ENCODE peak calls at places on chromosomes 11 and 22, in five cellular contexts. One of them, this sample, is unnamed.

GRCh38 chr11:131498631-131499053 is 128.2 kb downstream of the NTM start:
- DNase-seq in cardiac muscle cell: no peak
- DNase-seq in HCT116: no peak
- DNase-seq in HFF-Myc: no peak
- DNase-seq in NB4: no peak
- DNase-seq in this sample: no peak

GRCh38 chr11:48261600-48261999 is 2.1 kb upstream of the OR4X1 start:
- DNase-seq in cardiac muscle cell: no peak
- DNase-seq in HCT116: no peak
- DNase-seq in HFF-Myc: no peak
- DNase-seq in NB4: no peak
- DNase-seq in this sample: no peak

GRCh38 chr11:129224538-129224937 is 32.4 kb upstream of the ARHGAP32 start:
- DNase-seq in cardiac muscle cell: no peak
- DNase-seq in HCT116: no peak
- DNase-seq in HFF-Myc: no peak
- DNase-seq in NB4: no peak
- DNase-seq in this sample: no peak

GRCh38 chr22:48089601-48090331 is 1327.3 kb downstream of the TBC1D22A start:
- DNase-seq in cardiac muscle cell: no peak
- DNase-seq in HCT116: no peak
- DNase-seq in HFF-Myc: no peak
- DNase-seq in NB4: peak
- DNase-seq in this sample: peak

GRCh38 chr11:110356769-110357671 is 60.6 kb upstream of the RDX start:
- DNase-seq in cardiac muscle cell: no peak
- DNase-seq in HCT116: peak
- DNase-seq in HFF-Myc: no peak
- DNase-seq in NB4: no peak
- DNase-seq in this sample: no peak

GRCh38 chr11:76135491-76135890 is 70.8 kb downstream of the WNT11 start:
- DNase-seq in cardiac muscle cell: no peak
- DNase-seq in HCT116: no peak
- DNase-seq in HFF-Myc: no peak
- DNase-seq in NB4: no peak
- DNase-seq in this sample: peak

GRCh38 chr22:19764636-19765476 is 4.3 kb downstream of the TBX1 start:
- DNase-seq in cardiac muscle cell: no peak
- DNase-seq in HCT116: no peak
- DNase-seq in HFF-Myc: no peak
- DNase-seq in NB4: no peak
- DNase-seq in this sample: no peak

GRCh38 chr11:35786188-35786587 is 123.6 kb downstream of the TRIM44 start:
- DNase-seq in cardiac muscle cell: no peak
- DNase-seq in HCT116: no peak
- DNase-seq in HFF-Myc: no peak
- DNase-seq in NB4: no peak
- DNase-seq in this sample: no peak

GRCh38 chr11:88174627-88175003 is 628 bp downstream of the RAB38 start:
- DNase-seq in cardiac muscle cell: no peak
- DNase-seq in HCT116: peak
- DNase-seq in HFF-Myc: peak
- DNase-seq in NB4: peak
- DNase-seq in this sample: peak

GRCh38 chr11:123020968-123021367 is 39.3 kb upstream of the BSX start:
- DNase-seq in cardiac muscle cell: peak
- DNase-seq in HCT116: peak
- DNase-seq in HFF-Myc: peak
- DNase-seq in NB4: peak
- DNase-seq in this sample: peak

GRCh38 chr11:126318642-126319373 is 14.9 kb downstream of the DCPS start:
- DNase-seq in cardiac muscle cell: no peak
- DNase-seq in HCT116: no peak
- DNase-seq in HFF-Myc: peak
- DNase-seq in NB4: peak
- DNase-seq in this sample: no peak

GRCh38 chr11:9604134-9604533 is 30.7 kb downstream of the WEE1 start:
- DNase-seq in cardiac muscle cell: no peak
- DNase-seq in HCT116: no peak
- DNase-seq in HFF-Myc: no peak
- DNase-seq in NB4: no peak
- DNase-seq in this sample: peak

GRCh38 chr11:92245700-92246270 is 21.2 kb downstream of the FAT3 start:
- DNase-seq in cardiac muscle cell: no peak
- DNase-seq in HCT116: no peak
- DNase-seq in HFF-Myc: no peak
- DNase-seq in NB4: no peak
- DNase-seq in this sample: no peak

GRCh38 chr11:12280838-12281565 is 96.4 kb upstream of the PARVA start:
- DNase-seq in cardiac muscle cell: no peak
- DNase-seq in HCT116: no peak
- DNase-seq in HFF-Myc: no peak
- DNase-seq in NB4: no peak
- DNase-seq in this sample: peak

GRCh38 chr11:11381471-11382100 is 28.5 kb upstream of the CSNK2A3 start:
- DNase-seq in cardiac muscle cell: no peak
- DNase-seq in HCT116: no peak
- DNase-seq in HFF-Myc: no peak
- DNase-seq in NB4: no peak
- DNase-seq in this sample: peak

GRCh38 chr11:117842131-117842941 is 17.8 kb upstream of the FXYD2 start:
- DNase-seq in cardiac muscle cell: no peak
- DNase-seq in HCT116: no peak
- DNase-seq in HFF-Myc: no peak
- DNase-seq in NB4: peak
- DNase-seq in this sample: peak

GRCh38 chr11:60753309-60753708 is 3.4 kb upstream of the MS4A15 start:
- DNase-seq in cardiac muscle cell: no peak
- DNase-seq in HCT116: no peak
- DNase-seq in HFF-Myc: no peak
- DNase-seq in NB4: no peak
- DNase-seq in this sample: no peak

GRCh38 chr11:73308963-73309960 is 1.2 kb downstream of the ARHGEF17 start:
- DNase-seq in cardiac muscle cell: peak
- DNase-seq in HCT116: peak
- DNase-seq in HFF-Myc: peak
- DNase-seq in NB4: peak
- DNase-seq in this sample: peak

GRCh38 chr22:33986954-33987353 is 66.7 kb upstream of the LARGE1 start:
- DNase-seq in cardiac muscle cell: no peak
- DNase-seq in HCT116: no peak
- DNase-seq in HFF-Myc: no peak
- DNase-seq in NB4: no peak
- DNase-seq in this sample: no peak

GRCh38 chr22:38239101-38239761 is 33.6 kb downstream of the TMEM184B start:
- DNase-seq in cardiac muscle cell: peak
- DNase-seq in HCT116: no peak
- DNase-seq in HFF-Myc: peak
- DNase-seq in NB4: no peak
- DNase-seq in this sample: no peak

GRCh38 chr22:41949297-41949965 is 2.5 kb upstream of the CENPM start:
- DNase-seq in cardiac muscle cell: no peak
- DNase-seq in HCT116: no peak
- DNase-seq in HFF-Myc: no peak
- DNase-seq in NB4: peak
- DNase-seq in this sample: no peak

GRCh38 chr11:76604652-76605241 is 65.8 kb downstream of the LRRC32 start:
- DNase-seq in cardiac muscle cell: no peak
- DNase-seq in HCT116: no peak
- DNase-seq in HFF-Myc: peak
- DNase-seq in NB4: no peak
- DNase-seq in this sample: no peak

GRCh38 chr11:67056640-67057409 is at the start of gene RHOD:
- DNase-seq in cardiac muscle cell: peak
- DNase-seq in HCT116: no peak
- DNase-seq in HFF-Myc: no peak
- DNase-seq in NB4: no peak
- DNase-seq in this sample: peak

GRCh38 chr22:35400335-35400680 is 368 bp downstream of the MCM5 start:
- DNase-seq in cardiac muscle cell: peak
- DNase-seq in HCT116: no peak
- DNase-seq in HFF-Myc: no peak
- DNase-seq in NB4: no peak
- DNase-seq in this sample: no peak

GRCh38 chr11:126581871-126582270 is 226.4 kb downstream of the ST3GAL4 start:
- DNase-seq in cardiac muscle cell: no peak
- DNase-seq in HCT116: no peak
- DNase-seq in HFF-Myc: no peak
- DNase-seq in NB4: no peak
- DNase-seq in this sample: peak

GRCh38 chr11:123193742-123194141 is 1.3 kb downstream of the CLMP start:
- DNase-seq in cardiac muscle cell: no peak
- DNase-seq in HCT116: no peak
- DNase-seq in HFF-Myc: no peak
- DNase-seq in NB4: no peak
- DNase-seq in this sample: no peak

GRCh38 chr11:77395460-77396175 is 78.3 kb downstream of the PAK1 start:
- DNase-seq in cardiac muscle cell: peak
- DNase-seq in HCT116: no peak
- DNase-seq in HFF-Myc: no peak
- DNase-seq in NB4: no peak
- DNase-seq in this sample: no peak

GRCh38 chr11:23556163-23556750 is 696.0 kb upstream of the CCDC179 start:
- DNase-seq in cardiac muscle cell: no peak
- DNase-seq in HCT116: no peak
- DNase-seq in HFF-Myc: no peak
- DNase-seq in NB4: no peak
- DNase-seq in this sample: peak

DNA sequence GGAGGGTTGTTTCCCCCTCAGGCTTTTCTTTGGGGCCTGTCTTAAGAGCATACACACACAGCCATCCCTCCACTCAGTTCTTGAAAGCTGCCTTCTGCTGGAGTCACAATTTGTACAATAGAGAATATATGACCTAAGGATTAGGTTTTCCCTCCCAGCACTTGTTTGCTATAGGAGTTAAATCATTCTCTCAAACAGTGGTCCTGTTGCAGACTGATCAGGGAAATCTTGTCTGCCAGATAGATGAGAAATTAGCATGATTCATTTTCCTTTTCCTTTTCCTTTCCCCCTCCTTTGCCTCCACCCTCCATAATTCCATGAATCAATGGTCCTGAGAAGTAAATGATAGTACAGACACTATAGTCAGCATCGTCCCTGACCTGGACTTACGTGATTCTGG is 3.3 kb downstream of the PRSS23 start:
- DNase-seq in cardiac muscle cell: no peak
- DNase-seq in HCT116: no peak
- DNase-seq in HFF-Myc: no peak
- DNase-seq in NB4: no peak
- DNase-seq in this sample: no peak
- H3K4me3 ChIP-seq in cardiac muscle cell: no peak
- H3K4me3 ChIP-seq in HCT116: no peak
- H3K4me3 ChIP-seq in HFF-Myc: no peak
- H3K4me3 ChIP-seq in NB4: no peak
- H3K4me3 ChIP-seq in this sample: no peak

DNA sequence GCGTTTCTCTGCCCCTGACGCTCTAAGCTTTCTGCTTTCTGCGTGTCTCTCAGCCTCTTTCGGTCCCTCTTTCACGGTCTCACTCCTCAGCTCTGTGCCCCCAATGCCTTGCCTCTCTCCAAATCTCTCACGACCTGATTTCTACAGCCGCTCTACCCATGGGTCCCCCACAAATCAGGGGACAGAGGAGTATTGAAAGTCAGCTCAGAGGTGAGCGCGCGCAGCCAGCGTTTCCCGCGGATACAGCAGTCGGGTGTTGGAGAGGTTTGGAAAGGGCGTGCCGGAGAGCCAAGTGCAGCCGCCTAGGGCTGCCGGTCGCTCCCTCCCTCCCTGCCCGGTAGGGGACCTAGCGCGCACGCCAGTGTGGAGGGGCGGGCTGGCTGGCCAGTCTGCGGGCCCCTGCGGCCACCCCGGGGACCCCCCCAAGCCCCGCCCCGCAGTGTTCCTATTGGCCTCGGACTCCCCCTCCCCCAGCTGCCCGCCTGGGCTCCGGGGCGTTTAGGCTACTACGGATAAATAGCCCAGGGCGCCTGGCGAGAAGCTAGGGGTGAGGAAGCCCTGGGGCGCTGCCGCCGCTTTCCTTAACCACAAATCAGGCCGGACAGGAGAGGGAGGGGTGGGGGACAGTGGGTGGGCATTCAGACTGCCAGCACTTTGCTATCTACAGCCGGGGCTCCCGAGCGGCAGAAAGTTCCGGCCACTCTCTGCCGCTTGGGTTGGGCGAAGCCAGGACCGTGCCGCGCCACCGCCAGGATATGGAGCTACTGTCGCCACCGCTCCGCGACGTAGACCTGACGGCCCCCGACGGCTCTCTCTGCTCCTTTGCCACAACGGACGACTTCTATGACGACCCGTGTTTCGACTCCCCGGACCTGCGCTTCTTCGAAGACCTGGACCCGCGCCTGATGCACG is at the start of gene MYOD1:
- DNase-seq in cardiac muscle cell: peak
- DNase-seq in HCT116: no peak
- DNase-seq in HFF-Myc: no peak
- DNase-seq in NB4: no peak
- DNase-seq in this sample: peak
- H3K4me3 ChIP-seq in cardiac muscle cell: no peak
- H3K4me3 ChIP-seq in HCT116: no peak
- H3K4me3 ChIP-seq in HFF-Myc: no peak
- H3K4me3 ChIP-seq in NB4: no peak
- H3K4me3 ChIP-seq in this sample: peak

GRCh38 chr11:17939542-17939941 is 73.3 kb downstream of the SERGEF start:
- DNase-seq in cardiac muscle cell: no peak
- DNase-seq in HCT116: no peak
- DNase-seq in HFF-Myc: no peak
- DNase-seq in NB4: no peak
- DNase-seq in this sample: no peak
- H3K4me3 ChIP-seq in cardiac muscle cell: no peak
- H3K4me3 ChIP-seq in HCT116: no peak
- H3K4me3 ChIP-seq in HFF-Myc: no peak
- H3K4me3 ChIP-seq in NB4: no peak
- H3K4me3 ChIP-seq in this sample: no peak

DNA sequence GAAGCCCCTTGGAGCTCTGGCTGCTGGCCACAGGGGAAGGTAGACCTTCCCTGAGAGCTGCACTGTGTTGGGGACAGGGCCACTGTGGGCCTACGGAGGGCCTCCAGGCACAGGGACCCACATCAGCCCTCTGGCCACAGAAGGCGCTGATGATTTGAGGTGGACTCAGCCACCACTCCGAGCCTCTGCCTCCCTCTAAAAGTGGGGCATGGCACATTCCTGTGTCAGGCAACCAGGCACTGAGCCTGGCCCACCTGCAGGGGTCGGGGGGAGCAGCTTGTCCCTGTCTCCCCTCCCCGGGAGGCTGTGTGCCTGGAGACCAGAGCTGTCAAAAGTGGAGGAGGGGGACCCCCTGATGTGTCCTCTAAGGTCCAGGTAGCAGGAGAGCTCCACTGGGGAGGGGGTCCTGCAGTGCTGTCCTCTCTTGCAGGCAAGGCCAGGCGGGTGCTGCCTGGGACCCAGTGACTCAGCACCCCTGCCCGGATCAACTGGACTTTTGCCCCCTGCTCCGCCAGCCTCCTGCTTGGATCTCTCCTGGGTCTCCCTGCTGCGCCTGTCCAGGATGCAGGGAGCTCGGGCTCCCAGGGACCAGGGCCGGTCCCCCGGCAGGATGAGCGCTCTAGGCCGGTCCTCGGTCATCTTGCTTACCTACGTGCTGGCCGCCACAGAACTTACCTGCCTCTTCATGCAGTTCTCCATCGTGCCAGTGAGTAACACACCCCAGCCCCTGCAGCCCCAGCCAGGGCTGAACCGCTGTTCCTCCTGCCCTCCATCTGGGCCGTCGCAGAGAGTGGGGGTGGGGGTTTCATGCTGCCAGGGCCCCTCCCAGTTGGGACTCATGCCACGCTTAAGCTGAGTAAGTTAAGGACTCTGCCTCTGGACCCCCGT is 17.5 kb upstream of the CDKN1C start:
- DNase-seq in cardiac muscle cell: no peak
- DNase-seq in HCT116: no peak
- DNase-seq in HFF-Myc: no peak
- DNase-seq in NB4: no peak
- DNase-seq in this sample: peak
- H3K4me3 ChIP-seq in cardiac muscle cell: peak
- H3K4me3 ChIP-seq in HCT116: peak
- H3K4me3 ChIP-seq in HFF-Myc: peak
- H3K4me3 ChIP-seq in NB4: peak
- H3K4me3 ChIP-seq in this sample: peak

This sample was measured in endodermal cell.